ENCODE peak calls at places on chromosomes 16 and 17, in eight cellular contexts. L is naive thymus-derived CD4-positive, alpha-beta T cell; C is GDM1; W is NCI-H1092; U is NCI-H1105; D is GOT3; O is NCI-H460; X is activated CD4-positive, alpha-beta T cell treated with anti-CD3 and anti-CD28 coated beads for 48 hours. S is an unnamed sample.

GRCh38 chr17:75155191-75155601 is 884 bp upstream of the JPT1 start:
- DNase-seq in L (no peak), C (no peak), W (no peak), U (no peak), D (no peak), O (no peak), X (no peak), S (peak; percentile 23)

GRCh38 chr16:11768850-11769249 is 26.2 kb upstream of the TXNDC11 start:
- DNase-seq in L (no peak), C (no peak), W (no peak), U (no peak), D (no peak), O (no peak), X (no peak), S (no peak)

GRCh38 chr16:11848842-11849241 is 2.5 kb downstream of the RSL1D1 start:
- DNase-seq in L (no peak), C (no peak), W (no peak), U (no peak), D (no peak), O (no peak), X (no peak), S (no peak)

GRCh38 chr16:46972971-46973456 is 460 bp downstream of the DNAJA2 start:
- DNase-seq in L (peak; percentile 20), C (no peak), W (no peak), U (no peak), D (no peak), O (no peak), X (peak; percentile 67), S (no peak)

GRCh38 chr17:57051886-57052342 is 33.1 kb upstream of the AKAP1 start:
- DNase-seq in L (no peak), C (no peak), W (peak; percentile 11), U (peak; percentile 89), D (no peak), O (no peak), X (no peak), S (no peak)

GRCh38 chr17:60729854-60730253 is 52.2 kb downstream of the BCAS3 start:
- DNase-seq in L (no peak), C (no peak), W (no peak), U (no peak), D (no peak), O (no peak), X (no peak), S (no peak)

GRCh38 chr17:36888236-36888957 is 48.9 kb upstream of the LHX1 start:
- DNase-seq in L (no peak), C (no peak), W (peak; percentile 20), U (peak; percentile 75), D (no peak), O (no peak), X (no peak), S (no peak)

GRCh38 chr17:67386965-67387551 is 10.0 kb downstream of the PITPNC1 start:
- DNase-seq in L (no peak), C (peak; percentile 5), W (peak; percentile 39), U (peak; percentile 16), D (no peak), O (peak; percentile 65), X (peak; percentile 83), S (no peak)

GRCh38 chr17:81128774-81129173 is 36.5 kb upstream of the PVALEF start:
- DNase-seq in L (no peak), C (no peak), W (no peak), U (no peak), D (no peak), O (no peak), X (no peak), S (no peak)

GRCh38 chr17:72634621-72635020 is 457.9 kb downstream of the SLC39A11 start:
- DNase-seq in L (no peak), C (no peak), W (no peak), U (no peak), D (no peak), O (no peak), X (no peak), S (no peak)

GRCh38 chr16:83847371-83848225 is 39.8 kb downstream of the HSBP1 start:
- DNase-seq in L (no peak), C (no peak), W (no peak), U (no peak), D (no peak), O (no peak), X (no peak), S (no peak)

GRCh38 chr17:30393911-30394867 is 15.5 kb downstream of the CPD start:
- DNase-seq in L (no peak), C (no peak), W (no peak), U (no peak), D (no peak), O (no peak), X (no peak), S (no peak)

GRCh38 chr16:71672125-71672524 is 46.1 kb downstream of the MARVELD3 start:
- DNase-seq in L (no peak), C (no peak), W (no peak), U (no peak), D (no peak), O (no peak), X (no peak), S (no peak)

GRCh38 chr16:11833951-11834695 is 17.2 kb downstream of the RSL1D1 start:
- DNase-seq in L (no peak), C (no peak), W (no peak), U (no peak), D (no peak), O (peak; percentile 60), X (no peak), S (no peak)

GRCh38 chr17:72099919-72100318 is 20.9 kb upstream of the SOX9 start:
- DNase-seq in L (no peak), C (no peak), W (no peak), U (no peak), D (no peak), O (no peak), X (no peak), S (no peak)

GRCh38 chr17:73030501-73030911 is 62.0 kb downstream of the SLC39A11 start:
- DNase-seq in L (no peak), C (no peak), W (no peak), U (no peak), D (no peak), O (no peak), X (no peak), S (no peak)

GRCh38 chr16:3112058-3112880 is at the start of gene ZNF205:
- DNase-seq in L (no peak), C (no peak), W (peak; percentile 83), U (peak; percentile 63), D (no peak), O (peak; percentile 74), X (no peak), S (no peak)

GRCh38 chr17:40323731-40324650 is 15.0 kb downstream of the RARA start:
- DNase-seq in L (peak; percentile 92), C (peak; percentile 40), W (no peak), U (no peak), D (no peak), O (no peak), X (peak; percentile 53), S (no peak)

GRCh38 chr17:39700148-39700987 is 504 bp downstream of the ERBB2 start:
- DNase-seq in L (no peak), C (no peak), W (no peak), U (no peak), D (no peak), O (no peak), X (no peak), S (no peak)

GRCh38 chr17:47875011-47875471 is 21.0 kb upstream of the SP2 start:
- DNase-seq in L (no peak), C (no peak), W (no peak), U (no peak), D (no peak), O (no peak), X (no peak), S (no peak)

GRCh38 chr16:11050954-11051353 is 106.6 kb downstream of the CLEC16A start:
- DNase-seq in L (no peak), C (no peak), W (no peak), U (no peak), D (no peak), O (no peak), X (no peak), S (no peak)